ENCODE peak calls at places on chromosomes 1 and 21, in ten cellular contexts. V is tibial nerve; K is A172; N is NT2/D1; I is head of caudate nucleus; E is EL; U is activated CD8-positive, alpha-beta T cell treated with anti-CD3 and anti-CD28 coated beads for 36 hours; S is HTR-8/SVneo; G is dorsolateral prefrontal cortex; C is stimulated activated effector memory CD8-positive, alpha-beta T cell treated with anti-CD3 and anti-CD28 coated beads, Interleukin-12 subunit alpha, Interleukin-12 subunit beta, amount 100 ng/mL, for 72 hours. Y is an unnamed sample.
A peak's percentile ranks its signal among the peaks of the same experiment; 100 is the strongest.

GRCh38 chr1:159779403-159779851 is 1.3 kb upstream of the DUSP23 start:
- DNase-seq in V (peak; percentile 44), K (peak; percentile 66), N (no peak), I (no peak), E (peak; percentile 67), U (no peak), S (no peak), G (no peak), C (no peak), Y (no peak)

GRCh38 chr1:223837206-223837605 is 8.5 kb downstream of the TP53BP2 start:
- DNase-seq in V (no peak), K (no peak), N (no peak), I (no peak), E (no peak), U (no peak), S (no peak), G (no peak), C (no peak), Y (no peak)

GRCh38 chr1:211133393-211133840 is 531 bp downstream of the KCNH1 start:
- DNase-seq in V (no peak), K (peak; percentile 44), N (peak; percentile 38), I (peak; percentile 42), E (peak; percentile 52), U (peak; percentile 36), S (peak; percentile 34), G (peak; percentile 51), C (no peak), Y (peak; percentile 39)

GRCh38 chr1:205375816-205376545 is 19.3 kb upstream of the KLHDC8A start:
- DNase-seq in V (no peak), K (peak; percentile 77), N (peak; percentile 76), I (no peak), E (peak; percentile 71), U (no peak), S (peak; percentile 54), G (no peak), C (no peak), Y (no peak)

GRCh38 chr1:43531453-43531905 is 796 bp downstream of the PTPRF start:
- DNase-seq in V (no peak), K (no peak), N (no peak), I (no peak), E (peak; percentile 52), U (no peak), S (peak; percentile 28), G (no peak), C (no peak), Y (no peak)

GRCh38 chr1:50266509-50266908 is 156.7 kb downstream of the DMRTA2 start:
- DNase-seq in V (peak; percentile 18), K (no peak), N (no peak), I (no peak), E (peak; percentile 2), U (peak; percentile 12), S (no peak), G (no peak), C (no peak), Y (no peak)

GRCh38 chr21:39681845-39682244 is 63.1 kb upstream of the IGSF5 start:
- DNase-seq in V (no peak), K (no peak), N (no peak), I (no peak), E (peak; percentile 44), U (no peak), S (no peak), G (no peak), C (no peak), Y (no peak)

GRCh38 chr1:247336390-247336789 is 4.7 kb upstream of the ZNF496 start:
- DNase-seq in V (no peak), K (no peak), N (no peak), I (no peak), E (no peak), U (no peak), S (no peak), G (no peak), C (no peak), Y (no peak)

Y was measured in substantia nigra.